ENCODE peak calls at places on chromosomes 7 and 10, in six cellular contexts. A is BJ, N is right cardiac atrium, Z is prostate gland, P is aorta, U is LHCN-M2. H is an unnamed sample.

GRCh38 chr10:130747359-130747758 is 564.2 kb downstream of the TCERG1L start:
- DNase-seq in A (no peak), N (no peak), Z (no peak), P (no peak), U (no peak), H (no peak)

GRCh38 chr10:17001297-17001744 is 128.3 kb downstream of the CUBN start:
- DNase-seq in A (no peak), N (peak; percentile 65), Z (no peak), P (no peak), U (peak; percentile 87), H (no peak)

GRCh38 chr10:3874988-3875841 is 90.2 kb upstream of the KLF6 start:
- DNase-seq in A (no peak), N (no peak), Z (no peak), P (no peak), U (peak; percentile 43), H (no peak)

GRCh38 chr10:20004087-20004523 is 187.9 kb downstream of the PLXDC2 start:
- DNase-seq in A (no peak), N (peak; percentile 61), Z (no peak), P (peak; percentile 84), U (peak; percentile 21), H (no peak)

GRCh38 chr7:84161398-84161797 is 33.2 kb downstream of the SEMA3A start:
- DNase-seq in A (no peak), N (no peak), Z (no peak), P (no peak), U (no peak), H (no peak)

GRCh38 chr10:53839437-53840039 is 961.5 kb downstream of the PCDH15 start:
- DNase-seq in A (no peak), N (no peak), Z (no peak), P (no peak), U (peak; percentile 6), H (no peak)

GRCh38 chr7:112192236-112193154 is 13.7 kb downstream of the DOCK4 start:
- DNase-seq in A (no peak), N (peak; percentile 23), Z (no peak), P (no peak), U (peak; percentile 73), H (no peak)

GRCh38 chr10:15661574-15661973 is 58.1 kb downstream of the ITGA8 start:
- DNase-seq in A (no peak), N (no peak), Z (no peak), P (no peak), U (no peak), H (no peak)

GRCh38 chr10:29636178-29636577 is 1.4 kb upstream of the SVIL start:
- DNase-seq in A (no peak), N (no peak), Z (no peak), P (no peak), U (peak; percentile 80), H (no peak)

GRCh38 chr10:93468532-93469213 is 13.5 kb downstream of the MYOF start:
- DNase-seq in A (peak; percentile 90), N (no peak), Z (no peak), P (no peak), U (peak; percentile 98), H (peak; percentile 80)

GRCh38 chr7:144842377-144842851 is 6.6 kb upstream of the TPK1 start:
- DNase-seq in A (no peak), N (peak; percentile 27), Z (peak; percentile 51), P (no peak), U (no peak), H (no peak)

GRCh38 chr10:127195571-127196226 is 692 bp downstream of the INSYN2A start:
- DNase-seq in A (no peak), N (no peak), Z (no peak), P (no peak), U (no peak), H (no peak)